ENCODE peak calls at places on chromosomes 12 and 14, in five cellular contexts. One of them, this sample, is unnamed.

GRCh38 chr14:75831971-75832370 is 149.8 kb downstream of the TGFB3 start:
- DNase-seq in T47D: peak
- DNase-seq in fibroblast of gingiva: peak
- DNase-seq in activated B cell treated with CpG ODN at 0.5 μM for 24 hours: no peak
- DNase-seq in NCI-H524 treated with DMSO at 0.1 percent for 48 hours: no peak
- DNase-seq in this sample: no peak

GRCh38 chr14:68396411-68396930 is 396.4 kb downstream of the ZFP36L1 start:
- DNase-seq in T47D: no peak
- DNase-seq in fibroblast of gingiva: no peak
- DNase-seq in activated B cell treated with CpG ODN at 0.5 μM for 24 hours: no peak
- DNase-seq in NCI-H524 treated with DMSO at 0.1 percent for 48 hours: no peak
- DNase-seq in this sample: no peak

GRCh38 chr12:123896786-123897185 is 75.8 kb downstream of the CCDC92 start:
- DNase-seq in T47D: no peak
- DNase-seq in fibroblast of gingiva: peak
- DNase-seq in activated B cell treated with CpG ODN at 0.5 μM for 24 hours: no peak
- DNase-seq in NCI-H524 treated with DMSO at 0.1 percent for 48 hours: no peak
- DNase-seq in this sample: no peak

GRCh38 chr12:57521475-57522018 is 1.1 kb upstream of the MBD6 start:
- DNase-seq in T47D: peak
- DNase-seq in fibroblast of gingiva: no peak
- DNase-seq in activated B cell treated with CpG ODN at 0.5 μM for 24 hours: peak
- DNase-seq in NCI-H524 treated with DMSO at 0.1 percent for 48 hours: peak
- DNase-seq in this sample: peak

GRCh38 chr12:55743131-55743921 is 404 bp downstream of the GDF11 start:
- DNase-seq in T47D: peak
- DNase-seq in fibroblast of gingiva: peak
- DNase-seq in activated B cell treated with CpG ODN at 0.5 μM for 24 hours: peak
- DNase-seq in NCI-H524 treated with DMSO at 0.1 percent for 48 hours: no peak
- DNase-seq in this sample: no peak

GRCh38 chr12:102474438-102475064 is 5.8 kb downstream of the IGF1 start:
- DNase-seq in T47D: no peak
- DNase-seq in fibroblast of gingiva: no peak
- DNase-seq in activated B cell treated with CpG ODN at 0.5 μM for 24 hours: no peak
- DNase-seq in NCI-H524 treated with DMSO at 0.1 percent for 48 hours: no peak
- DNase-seq in this sample: no peak

GRCh38 chr14:105128059-105128458 is 40.5 kb downstream of the JAG2 start:
- DNase-seq in T47D: no peak
- DNase-seq in fibroblast of gingiva: no peak
- DNase-seq in activated B cell treated with CpG ODN at 0.5 μM for 24 hours: no peak
- DNase-seq in NCI-H524 treated with DMSO at 0.1 percent for 48 hours: no peak
- DNase-seq in this sample: no peak

GRCh38 chr12:82746668-82747067 is 60.0 kb downstream of the TMTC2 start:
- DNase-seq in T47D: peak
- DNase-seq in fibroblast of gingiva: no peak
- DNase-seq in activated B cell treated with CpG ODN at 0.5 μM for 24 hours: no peak
- DNase-seq in NCI-H524 treated with DMSO at 0.1 percent for 48 hours: no peak
- DNase-seq in this sample: no peak

GRCh38 chr12:76790564-76791552 is 26.9 kb downstream of the ZDHHC17 start:
- DNase-seq in T47D: peak
- DNase-seq in fibroblast of gingiva: peak
- DNase-seq in activated B cell treated with CpG ODN at 0.5 μM for 24 hours: no peak
- DNase-seq in NCI-H524 treated with DMSO at 0.1 percent for 48 hours: peak
- DNase-seq in this sample: peak

GRCh38 chr14:74510955-74511354 is 17.4 kb downstream of the ISCA2 start:
- DNase-seq in T47D: no peak
- DNase-seq in fibroblast of gingiva: peak
- DNase-seq in activated B cell treated with CpG ODN at 0.5 μM for 24 hours: no peak
- DNase-seq in NCI-H524 treated with DMSO at 0.1 percent for 48 hours: no peak
- DNase-seq in this sample: no peak

GRCh38 chr14:100891051-100891450 is 12.5 kb downstream of the RTL1 start:
- DNase-seq in T47D: no peak
- DNase-seq in fibroblast of gingiva: no peak
- DNase-seq in activated B cell treated with CpG ODN at 0.5 μM for 24 hours: peak
- DNase-seq in NCI-H524 treated with DMSO at 0.1 percent for 48 hours: no peak
- DNase-seq in this sample: no peak

GRCh38 chr12:51217133-51217967 is 512 bp downstream of the POU6F1 start:
- DNase-seq in T47D: peak
- DNase-seq in fibroblast of gingiva: peak
- DNase-seq in activated B cell treated with CpG ODN at 0.5 μM for 24 hours: peak
- DNase-seq in NCI-H524 treated with DMSO at 0.1 percent for 48 hours: no peak
- DNase-seq in this sample: peak

GRCh38 chr14:102066041-102066451 is 20.8 kb downstream of the HSP90AA1 start:
- DNase-seq in T47D: no peak
- DNase-seq in fibroblast of gingiva: no peak
- DNase-seq in activated B cell treated with CpG ODN at 0.5 μM for 24 hours: no peak
- DNase-seq in NCI-H524 treated with DMSO at 0.1 percent for 48 hours: no peak
- DNase-seq in this sample: no peak

GRCh38 chr12:77213316-77213715 is 147.9 kb upstream of the E2F7 start:
- DNase-seq in T47D: no peak
- DNase-seq in fibroblast of gingiva: no peak
- DNase-seq in activated B cell treated with CpG ODN at 0.5 μM for 24 hours: no peak
- DNase-seq in NCI-H524 treated with DMSO at 0.1 percent for 48 hours: no peak
- DNase-seq in this sample: no peak

GRCh38 chr12:15982921-15983320 is 71.8 kb downstream of the DERA start:
- DNase-seq in T47D: no peak
- DNase-seq in fibroblast of gingiva: no peak
- DNase-seq in activated B cell treated with CpG ODN at 0.5 μM for 24 hours: no peak
- DNase-seq in NCI-H524 treated with DMSO at 0.1 percent for 48 hours: no peak
- DNase-seq in this sample: no peak

GRCh38 chr14:21734457-21735074 is 60.9 kb upstream of the OR4E1 start:
- DNase-seq in T47D: peak
- DNase-seq in fibroblast of gingiva: no peak
- DNase-seq in activated B cell treated with CpG ODN at 0.5 μM for 24 hours: no peak
- DNase-seq in NCI-H524 treated with DMSO at 0.1 percent for 48 hours: no peak
- DNase-seq in this sample: no peak

GRCh38 chr12:34397591-34398365 is 375.5 kb downstream of the ALG10 start:
- DNase-seq in T47D: no peak
- DNase-seq in fibroblast of gingiva: no peak
- DNase-seq in activated B cell treated with CpG ODN at 0.5 μM for 24 hours: peak
- DNase-seq in NCI-H524 treated with DMSO at 0.1 percent for 48 hours: no peak
- DNase-seq in this sample: no peak

GRCh38 chr12:3335078-3335487 is 155.9 kb upstream of the PRMT8 start:
- DNase-seq in T47D: no peak
- DNase-seq in fibroblast of gingiva: no peak
- DNase-seq in activated B cell treated with CpG ODN at 0.5 μM for 24 hours: no peak
- DNase-seq in NCI-H524 treated with DMSO at 0.1 percent for 48 hours: no peak
- DNase-seq in this sample: no peak

GRCh38 chr12:15706010-15706676 is 83.0 kb downstream of the EPS8 start:
- DNase-seq in T47D: peak
- DNase-seq in fibroblast of gingiva: no peak
- DNase-seq in activated B cell treated with CpG ODN at 0.5 μM for 24 hours: no peak
- DNase-seq in NCI-H524 treated with DMSO at 0.1 percent for 48 hours: no peak
- DNase-seq in this sample: no peak

GRCh38 chr14:24215495-24216344 is at the start of gene MDP1:
- DNase-seq in T47D: peak
- DNase-seq in fibroblast of gingiva: peak
- DNase-seq in activated B cell treated with CpG ODN at 0.5 μM for 24 hours: peak
- DNase-seq in NCI-H524 treated with DMSO at 0.1 percent for 48 hours: peak
- DNase-seq in this sample: peak

GRCh38 chr12:121753844-121754264 is 39.6 kb downstream of the RHOF start:
- DNase-seq in T47D: peak
- DNase-seq in fibroblast of gingiva: no peak
- DNase-seq in activated B cell treated with CpG ODN at 0.5 μM for 24 hours: no peak
- DNase-seq in NCI-H524 treated with DMSO at 0.1 percent for 48 hours: no peak
- DNase-seq in this sample: peak

GRCh38 chr14:23941669-23942068 is 11.9 kb upstream of the DHRS4 start:
- DNase-seq in T47D: no peak
- DNase-seq in fibroblast of gingiva: no peak
- DNase-seq in activated B cell treated with CpG ODN at 0.5 μM for 24 hours: no peak
- DNase-seq in NCI-H524 treated with DMSO at 0.1 percent for 48 hours: no peak
- DNase-seq in this sample: no peak

GRCh38 chr12:123478069-123478468 is 20.1 kb downstream of the SNRNP35 start:
- DNase-seq in T47D: no peak
- DNase-seq in fibroblast of gingiva: no peak
- DNase-seq in activated B cell treated with CpG ODN at 0.5 μM for 24 hours: no peak
- DNase-seq in NCI-H524 treated with DMSO at 0.1 percent for 48 hours: no peak
- DNase-seq in this sample: no peak

GRCh38 chr14:61636792-61637191 is 58.5 kb upstream of the HIF1A start:
- DNase-seq in T47D: no peak
- DNase-seq in fibroblast of gingiva: no peak
- DNase-seq in activated B cell treated with CpG ODN at 0.5 μM for 24 hours: no peak
- DNase-seq in NCI-H524 treated with DMSO at 0.1 percent for 48 hours: no peak
- DNase-seq in this sample: no peak

GRCh38 chr14:73723799-73724621 is 9.8 kb upstream of the PNMA1 start:
- DNase-seq in T47D: peak
- DNase-seq in fibroblast of gingiva: peak
- DNase-seq in activated B cell treated with CpG ODN at 0.5 μM for 24 hours: no peak
- DNase-seq in NCI-H524 treated with DMSO at 0.1 percent for 48 hours: no peak
- DNase-seq in this sample: no peak

GRCh38 chr14:101583006-101583708 is 21.9 kb downstream of the DIO3 start:
- DNase-seq in T47D: no peak
- DNase-seq in fibroblast of gingiva: no peak
- DNase-seq in activated B cell treated with CpG ODN at 0.5 μM for 24 hours: no peak
- DNase-seq in NCI-H524 treated with DMSO at 0.1 percent for 48 hours: no peak
- DNase-seq in this sample: no peak

GRCh38 chr12:9710584-9711375 is 22.1 kb downstream of the CLECL1 start:
- DNase-seq in T47D: no peak
- DNase-seq in fibroblast of gingiva: no peak
- DNase-seq in activated B cell treated with CpG ODN at 0.5 μM for 24 hours: no peak
- DNase-seq in NCI-H524 treated with DMSO at 0.1 percent for 48 hours: no peak
- DNase-seq in this sample: no peak

GRCh38 chr12:27236498-27236897 is 7.6 kb upstream of the STK38L start:
- DNase-seq in T47D: no peak
- DNase-seq in fibroblast of gingiva: no peak
- DNase-seq in activated B cell treated with CpG ODN at 0.5 μM for 24 hours: no peak
- DNase-seq in NCI-H524 treated with DMSO at 0.1 percent for 48 hours: no peak
- DNase-seq in this sample: no peak

GRCh38 chr12:71958457-71958856 is 19.8 kb downstream of the TPH2 start:
- DNase-seq in T47D: no peak
- DNase-seq in fibroblast of gingiva: no peak
- DNase-seq in activated B cell treated with CpG ODN at 0.5 μM for 24 hours: no peak
- DNase-seq in NCI-H524 treated with DMSO at 0.1 percent for 48 hours: no peak
- DNase-seq in this sample: no peak

GRCh38 chr14:82070040-82070439 is 536.4 kb upstream of the SEL1L start:
- DNase-seq in T47D: no peak
- DNase-seq in fibroblast of gingiva: no peak
- DNase-seq in activated B cell treated with CpG ODN at 0.5 μM for 24 hours: no peak
- DNase-seq in NCI-H524 treated with DMSO at 0.1 percent for 48 hours: peak
- DNase-seq in this sample: no peak

GRCh38 chr14:100698719-100699448 is 27.8 kb upstream of the DLK1 start:
- DNase-seq in T47D: no peak
- DNase-seq in fibroblast of gingiva: no peak
- DNase-seq in activated B cell treated with CpG ODN at 0.5 μM for 24 hours: no peak
- DNase-seq in NCI-H524 treated with DMSO at 0.1 percent for 48 hours: peak
- DNase-seq in this sample: no peak

GRCh38 chr12:19759229-19759628 is 319.9 kb downstream of the AEBP2 start:
- DNase-seq in T47D: no peak
- DNase-seq in fibroblast of gingiva: peak
- DNase-seq in activated B cell treated with CpG ODN at 0.5 μM for 24 hours: no peak
- DNase-seq in NCI-H524 treated with DMSO at 0.1 percent for 48 hours: no peak
- DNase-seq in this sample: no peak

GRCh38 chr14:101813833-101814232 is 52.3 kb downstream of the PPP2R5C start:
- DNase-seq in T47D: no peak
- DNase-seq in fibroblast of gingiva: no peak
- DNase-seq in activated B cell treated with CpG ODN at 0.5 μM for 24 hours: no peak
- DNase-seq in NCI-H524 treated with DMSO at 0.1 percent for 48 hours: no peak
- DNase-seq in this sample: no peak

GRCh38 chr14:68792022-68792829 is 641 bp downstream of the ZFP36L1 start:
- DNase-seq in T47D: peak
- DNase-seq in fibroblast of gingiva: no peak
- DNase-seq in activated B cell treated with CpG ODN at 0.5 μM for 24 hours: no peak
- DNase-seq in NCI-H524 treated with DMSO at 0.1 percent for 48 hours: no peak
- DNase-seq in this sample: no peak

GRCh38 chr12:57628280-57629191 is 4.5 kb downstream of the B4GALNT1 start:
- DNase-seq in T47D: no peak
- DNase-seq in fibroblast of gingiva: no peak
- DNase-seq in activated B cell treated with CpG ODN at 0.5 μM for 24 hours: no peak
- DNase-seq in NCI-H524 treated with DMSO at 0.1 percent for 48 hours: no peak
- DNase-seq in this sample: no peak

GRCh38 chr14:58560208-58560607 is 77.6 kb upstream of the DACT1 start:
- DNase-seq in T47D: no peak
- DNase-seq in fibroblast of gingiva: no peak
- DNase-seq in activated B cell treated with CpG ODN at 0.5 μM for 24 hours: no peak
- DNase-seq in NCI-H524 treated with DMSO at 0.1 percent for 48 hours: no peak
- DNase-seq in this sample: no peak

GRCh38 chr14:102209224-102209966 is 69.7 kb downstream of the WDR20 start:
- DNase-seq in T47D: peak
- DNase-seq in fibroblast of gingiva: peak
- DNase-seq in activated B cell treated with CpG ODN at 0.5 μM for 24 hours: no peak
- DNase-seq in NCI-H524 treated with DMSO at 0.1 percent for 48 hours: no peak
- DNase-seq in this sample: no peak

GRCh38 chr12:3076730-3077571 is at the start of gene TSPAN9:
- DNase-seq in T47D: peak
- DNase-seq in fibroblast of gingiva: peak
- DNase-seq in activated B cell treated with CpG ODN at 0.5 μM for 24 hours: peak
- DNase-seq in NCI-H524 treated with DMSO at 0.1 percent for 48 hours: no peak
- DNase-seq in this sample: peak

GRCh38 chr12:112798019-112798760 is 6.6 kb downstream of the RPH3A start:
- DNase-seq in T47D: no peak
- DNase-seq in fibroblast of gingiva: no peak
- DNase-seq in activated B cell treated with CpG ODN at 0.5 μM for 24 hours: no peak
- DNase-seq in NCI-H524 treated with DMSO at 0.1 percent for 48 hours: no peak
- DNase-seq in this sample: peak

This sample was measured in cerebellum.